ENCODE peak calls at places on chromosomes 1 and 21, in seven cellular contexts. F is AG04450, M is left lung, C is mammary epithelial cell, K is body of pancreas, R is lower lobe of right lung, E is Peyer's patch. G is an unnamed sample. For H3K27me3, the result is how much of the 10 kb centered on the place peaks cover.

GRCh38 chr1:226506921-226507320 is 41.6 kb upstream of the STUM start:
- DNase-seq in F (no peak), M (no peak), C (no peak), K (no peak), R (no peak), E (no peak), G (no peak)

GRCh38 chr1:22850681-22851080 is 122.0 kb downstream of the LACTBL1 start:
- DNase-seq in F (no peak), M (peak), C (no peak), K (peak), R (no peak), E (no peak), G (no peak)

GRCh38 chr1:12478612-12478985 is 139.4 kb downstream of the DHRS3 start:
- DNase-seq in F (no peak), M (no peak), C (no peak), K (no peak), R (no peak), E (peak), G (peak)

GRCh38 chr1:213623103-213623581 is 364.6 kb upstream of the PROX1 start:
- DNase-seq in F (no peak), M (no peak), C (no peak), K (no peak), R (no peak), E (no peak), G (no peak)

GRCh38 chr1:56216173-56216572 is 363.2 kb downstream of the PLPP3 start:
- DNase-seq in F (no peak), M (no peak), C (no peak), K (no peak), R (no peak), E (no peak), G (no peak)

GRCh38 chr1:173411835-173412742 is 65.0 kb upstream of the PRDX6 start:
- DNase-seq in F (no peak), M (no peak), C (no peak), K (no peak), R (no peak), E (no peak), G (no peak)

GRCh38 chr1:186212574-186213224 is 162.4 kb downstream of the TPR start:
- DNase-seq in F (peak), M (no peak), C (peak), K (peak), R (no peak), E (no peak), G (no peak)

GRCh38 chr1:102174259-102174863 is 177.6 kb upstream of the OLFM3 start:
- DNase-seq in F (no peak), M (no peak), C (peak), K (no peak), R (no peak), E (no peak), G (no peak)

GRCh38 chr1:53600001-53600400 is 139.0 kb downstream of the GLIS1 start:
- DNase-seq in F (no peak), M (peak), C (no peak), K (peak), R (no peak), E (no peak), G (no peak)

GRCh38 chr21:18950045-18950740 is 546.6 kb upstream of the TMPRSS15 start:
- DNase-seq in F (no peak), M (no peak), C (no peak), K (no peak), R (no peak), E (no peak), G (no peak)

GRCh38 chr1:222084996-222085395 is 343.1 kb upstream of the DUSP10 start:
- DNase-seq in F (no peak), M (no peak), C (peak), K (no peak), R (no peak), E (no peak), G (no peak)

GRCh38 chr1:168513656-168514404 is 30.0 kb downstream of the XCL2 start:
- DNase-seq in F (no peak), M (no peak), C (no peak), K (no peak), R (no peak), E (no peak), G (no peak)

GRCh38 chr1:1631793-1632420 is at the start of gene MMP23B:
- DNase-seq in F (no peak), M (no peak), C (no peak), K (no peak), R (peak), E (peak), G (no peak)

GRCh38 chr1:95281781-95282495 is 47.9 kb downstream of the RWDD3 start:
- DNase-seq in F (no peak), M (no peak), C (no peak), K (no peak), R (no peak), E (no peak), G (no peak)

GRCh38 chr1:4838231-4838630 is 183.8 kb downstream of the AJAP1 start:
- DNase-seq in F (no peak), M (no peak), C (peak), K (no peak), R (no peak), E (no peak), G (no peak)

GRCh38 chr1:166869318-166870099 is 6.6 kb downstream of the TADA1 start:
- DNase-seq in F (no peak), M (no peak), C (no peak), K (no peak), R (no peak), E (no peak), G (no peak)

GRCh38 chr1:225875044-225875822 is 6.9 kb downstream of the TMEM63A start:
- DNase-seq in F (no peak), M (peak), C (peak), K (peak), R (peak), E (peak), G (no peak)

GRCh38 chr1:107954121-107954520 is 10.9 kb downstream of the VAV3 start:
- DNase-seq in F (no peak), M (no peak), C (no peak), K (no peak), R (no peak), E (no peak), G (no peak)

GRCh38 chr1:59107916-59108315 is 189.0 kb upstream of the FGGY start:
- DNase-seq in F (no peak), M (no peak), C (no peak), K (no peak), R (no peak), E (no peak), G (no peak)

GRCh38 chr1:33255347-33256311 is 663 bp upstream of the ZNF362 start:
- DNase-seq in F (no peak), M (peak), C (peak), K (peak), R (peak), E (peak), G (peak)

GRCh38 chr1:174367892-174368291 is 79.9 kb upstream of the GPR52 start:
- DNase-seq in F (no peak), M (no peak), C (no peak), K (no peak), R (peak), E (no peak), G (no peak)

GRCh38 chr1:71303617-71304041 is 222.8 kb upstream of the ZRANB2 start:
- DNase-seq in F (no peak), M (no peak), C (peak), K (no peak), R (no peak), E (no peak), G (no peak)

GRCh38 chr1:113809651-113810602 is 2.3 kb downstream of the RSBN1 start:
- DNase-seq in F (no peak), M (no peak), C (no peak), K (no peak), R (no peak), E (no peak), G (no peak)

GRCh38 chr1:172959578-172959977 is 91.2 kb downstream of the TNFSF18 start:
- DNase-seq in F (no peak), M (no peak), C (no peak), K (no peak), R (no peak), E (no peak), G (no peak)

GRCh38 chr1:119475866-119476439 is 31.1 kb upstream of the HSD3B1 start:
- DNase-seq in F (no peak), M (peak), C (peak), K (peak), R (peak), E (peak), G (peak)

GRCh38 chr21:35619184-35619583 is 441.1 kb downstream of the SETD4 start:
- DNase-seq in F (no peak), M (no peak), C (peak), K (no peak), R (no peak), E (no peak), G (no peak)

GRCh38 chr1:208907785-208908184 is 663.6 kb upstream of the PLXNA2 start:
- DNase-seq in F (no peak), M (no peak), C (no peak), K (no peak), R (no peak), E (no peak), G (no peak)

GRCh38 chr1:37633950-37634553 is 640 bp downstream of the RSPO1 start:
- DNase-seq in F (no peak), M (no peak), C (no peak), K (no peak), R (no peak), E (no peak), G (no peak)

GRCh38 chr1:26358411-26359384 is 4.8 kb upstream of the CRYBG2 start:
- DNase-seq in F (no peak), M (no peak), C (peak), K (peak), R (no peak), E (peak), G (peak)
- H3K27me3 ChIP-seq in F (half or more), M (under half), C (under half), K (under half), R (half or more), E (under half), G (under half)

GRCh38 chr1:158153781-158154444 is 26.8 kb upstream of the CD1D start:
- DNase-seq in F (no peak), M (no peak), C (no peak), K (no peak), R (no peak), E (no peak), G (no peak)
- H3K27me3 ChIP-seq in F (under half), M (under half), C (under half), K (under half), R (under half), E (under half), G (under half)

DNA sequence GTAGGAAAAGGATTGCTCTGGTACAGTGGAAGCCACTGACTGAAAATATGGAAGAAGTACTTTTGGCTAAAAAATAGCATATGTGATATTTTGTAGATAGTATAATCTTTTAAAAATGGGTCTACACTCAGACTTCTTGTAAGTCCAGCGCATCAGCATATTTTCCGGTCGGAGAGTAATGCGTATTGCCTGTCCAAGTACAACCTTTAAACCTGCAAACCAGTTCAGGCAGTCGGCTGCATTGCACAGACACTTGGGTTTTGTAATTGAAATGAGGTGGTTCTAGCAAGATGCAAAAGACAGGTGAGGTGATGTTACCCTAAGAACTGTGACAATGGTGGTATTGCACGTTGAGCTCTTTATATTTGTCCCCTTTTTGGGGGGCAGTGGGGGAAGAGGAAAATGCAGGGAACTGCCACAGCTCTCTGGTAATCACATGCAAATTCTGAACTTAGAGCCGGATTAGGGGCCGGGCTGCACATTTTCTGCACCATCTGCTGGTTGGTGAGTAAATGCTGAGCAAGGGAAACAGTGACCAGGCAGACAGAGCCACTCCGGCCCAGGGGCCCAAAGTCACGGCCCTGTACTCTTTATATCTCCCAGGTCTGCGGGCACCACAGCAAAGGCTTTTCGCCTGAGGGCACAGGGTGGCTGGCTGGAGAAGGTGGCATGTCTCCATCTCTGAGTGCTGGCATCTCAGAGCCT is 2.3 kb downstream of the GPR137B start:
- DNase-seq in F (no peak), M (no peak), C (no peak), K (no peak), R (no peak), E (no peak), G (no peak)
- H3K27me3 ChIP-seq in F (under half), M (under half), C (under half), K (under half), R (under half), E (under half), G (under half)

GRCh38 chr1:156894001-156894400 is 483 bp downstream of the PEAR1 start:
- DNase-seq in F (no peak), M (no peak), C (no peak), K (no peak), R (peak), E (no peak), G (no peak)
- H3K27me3 ChIP-seq in F (under half), M (under half), C (under half), K (under half), R (under half), E (under half), G (under half)

GRCh38 chr1:158122823-158123390 is 57.8 kb upstream of the CD1D start:
- DNase-seq in F (no peak), M (no peak), C (no peak), K (no peak), R (no peak), E (no peak), G (no peak)
- H3K27me3 ChIP-seq in F (under half), M (under half), C (under half), K (under half), R (under half), E (under half), G (under half)

DNA sequence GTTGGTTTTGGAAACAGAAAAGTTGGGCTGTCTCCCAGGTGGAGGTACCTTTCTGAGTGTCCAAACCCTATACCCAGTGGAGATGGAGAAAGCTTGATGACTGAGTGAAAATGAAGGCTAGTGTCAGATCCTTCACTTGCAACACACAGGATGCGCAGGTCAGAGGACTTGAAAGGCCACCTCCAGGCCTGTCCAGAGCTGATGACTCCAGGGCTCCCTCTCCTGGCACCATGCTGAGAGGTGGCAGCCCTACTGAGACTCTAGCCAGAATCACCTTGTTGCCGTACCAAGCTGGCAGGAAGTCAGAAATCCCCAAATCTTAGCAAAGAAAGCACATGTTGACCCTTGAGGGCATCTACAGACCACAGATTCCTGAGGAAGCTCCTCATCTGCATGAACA is 16.4 kb downstream of the KNCN start:
- DNase-seq in F (no peak), M (no peak), C (peak), K (peak), R (no peak), E (no peak), G (peak)
- H3K27me3 ChIP-seq in F (half or more), M (under half), C (under half), K (under half), R (half or more), E (under half), G (under half)

GRCh38 chr1:90715334-90715733 is 1.8 kb downstream of the BARHL2 start:
- DNase-seq in F (no peak), M (no peak), C (no peak), K (no peak), R (no peak), E (no peak), G (no peak)

GRCh38 chr1:90716243-90716551 is 905 bp downstream of the BARHL2 start:
- DNase-seq in F (no peak), M (no peak), C (no peak), K (no peak), R (no peak), E (no peak), G (no peak)

GRCh38 chr1:90717356-90717664 is 208 bp upstream of the BARHL2 start:
- DNase-seq in F (no peak), M (no peak), C (no peak), K (no peak), R (no peak), E (no peak), G (no peak)

GRCh38 chr1:90717665-90718410 is 736 bp upstream of the BARHL2 start:
- DNase-seq in F (no peak), M (no peak), C (no peak), K (no peak), R (no peak), E (peak), G (no peak)

DNA sequence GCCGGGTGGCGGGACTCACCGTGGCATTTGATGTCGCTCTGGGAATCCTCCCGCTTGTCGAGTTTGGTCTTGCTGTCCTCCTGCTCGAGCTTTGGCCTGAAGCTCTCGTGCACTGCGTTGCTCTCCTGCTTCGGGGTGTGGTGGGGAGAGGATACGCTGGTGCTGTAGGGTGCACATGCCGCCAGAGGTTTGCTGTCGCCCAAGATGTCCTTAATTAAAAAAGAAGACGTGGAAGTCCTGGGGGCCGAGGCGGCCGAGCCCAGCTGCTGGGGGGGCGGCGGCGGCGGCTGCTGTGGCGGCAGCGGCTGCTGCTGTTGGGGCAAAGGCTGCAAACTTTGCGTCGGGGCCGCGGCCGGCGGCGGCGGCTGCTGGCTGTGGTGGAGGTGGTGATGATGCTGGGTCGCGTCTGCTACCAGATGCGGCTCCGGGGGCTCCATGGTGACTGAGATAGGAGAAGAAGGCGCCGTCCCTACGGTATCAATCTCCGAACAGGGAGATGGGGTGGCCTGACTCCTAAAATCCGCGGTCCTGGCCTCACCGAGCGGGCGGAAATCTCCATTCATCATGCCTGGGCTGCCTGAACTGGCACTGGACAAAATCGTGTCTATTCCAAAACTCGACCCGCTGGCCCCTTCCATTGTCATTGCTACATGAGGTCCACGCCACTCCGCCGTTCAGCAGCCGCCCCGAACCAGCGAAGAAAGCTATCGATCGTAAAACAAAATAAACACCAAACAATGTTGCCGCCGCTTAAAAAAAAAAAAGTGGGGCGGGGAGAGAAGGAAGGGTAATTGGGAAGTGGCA is at the start of gene BARHL2:
- DNase-seq in F (no peak), M (no peak), C (no peak), K (no peak), R (no peak), E (no peak), G (no peak)
- H3K27me3 ChIP-seq in F (half or more), M (half or more), C (half or more), K (half or more), R (half or more), E (half or more), G (under half)

GRCh38 chr1:179742717-179743678 is at the start of gene FAM163A:
- DNase-seq in F (no peak), M (no peak), C (no peak), K (no peak), R (no peak), E (no peak), G (no peak)
- H3K27me3 ChIP-seq in F (under half), M (half or more), C (under half), K (under half), R (half or more), E (under half), G (under half)